ENCODE peak calls at places on chromosomes 4 and X, in eight cellular contexts. N is PC-3; H is A549; Y is heart left ventricle; Z is SK-N-SH; P is CD4-positive, alpha-beta T cell; U is CD8-positive, alpha-beta T cell; O is hepatocyte. G is an unnamed sample.

GRCh38 chr4:124631760-124632159 is 80.8 kb downstream of the ANKRD50 start:
- DNase-seq in O (peak; percentile 89), Y (no peak), U (no peak), Z (no peak), H (peak; percentile 15), N (peak; percentile 96), P (no peak), G (peak; percentile 89)

GRCh38 chr4:165299399-165300060 is 27.9 kb upstream of the MSMO1 start:
- DNase-seq in H (no peak), N (no peak), P (no peak), Y (no peak), U (no peak), Z (no peak), O (no peak), G (no peak)

GRCh38 chr4:26785766-26786165 is 74.9 kb upstream of the STIM2 start:
- DNase-seq in U (no peak), H (no peak), N (no peak), P (no peak), O (no peak), Z (no peak), Y (no peak), G (no peak)

GRCh38 chr4:27176400-27176799 is 315.8 kb downstream of the STIM2 start:
- DNase-seq in O (peak; percentile 72), U (no peak), P (no peak), Y (no peak), N (peak; percentile 59), Z (peak; percentile 1), H (no peak), G (no peak)

GRCh38 chrX:38943120-38943519 is 141.9 kb downstream of the MID1IP1 start:
- DNase-seq in H (no peak), N (no peak), O (no peak), U (no peak), Y (no peak), Z (no peak), P (no peak), G (no peak)

GRCh38 chr4:83613994-83614393 is 78.1 kb downstream of the GPAT3 start:
- DNase-seq in N (no peak), Y (no peak), H (no peak), O (no peak), Z (no peak), U (no peak), P (no peak), G (no peak)

GRCh38 chr4:101230806-101231426 is 116.4 kb downstream of the PPP3CA start:
- DNase-seq in N (peak; percentile 7), H (no peak), O (no peak), Z (no peak), P (no peak), Y (no peak), U (no peak), G (no peak)

GRCh38 chr4:135319685-135320084 is 1118.1 kb upstream of the PABPC4L start:
- DNase-seq in P (no peak), H (no peak), N (peak; percentile 4), U (no peak), O (no peak), Y (no peak), Z (no peak), G (no peak)

GRCh38 chrX:47380268-47380667 is 9.9 kb downstream of the ZNF157 start:
- DNase-seq in O (no peak), N (peak; percentile 62), H (no peak), Z (no peak), Y (no peak), P (peak; percentile 66), U (peak; percentile 57), G (no peak)

GRCh38 chrX:9557508-9557907 is 92.7 kb downstream of the TBL1X start:
- DNase-seq in Z (no peak), P (no peak), O (no peak), U (no peak), H (no peak), N (no peak), Y (no peak), G (no peak)

GRCh38 chr4:182642831-182643230 is 274.4 kb downstream of the DCTD start:
- DNase-seq in H (peak; percentile 0), O (no peak), N (peak; percentile 21), P (no peak), Z (peak; percentile 14), U (no peak), Y (no peak), G (no peak)

GRCh38 chrX:43753637-43754036 is 97.5 kb downstream of the MAOA start:
- DNase-seq in O (no peak), H (no peak), Z (no peak), N (no peak), P (no peak), Y (no peak), U (no peak), G (no peak)

GRCh38 chr4:164918956-164919355 is 42.0 kb downstream of the APELA start:
- DNase-seq in N (no peak), U (no peak), O (no peak), H (no peak), Z (no peak), P (no peak), Y (no peak), G (no peak)

DNA sequence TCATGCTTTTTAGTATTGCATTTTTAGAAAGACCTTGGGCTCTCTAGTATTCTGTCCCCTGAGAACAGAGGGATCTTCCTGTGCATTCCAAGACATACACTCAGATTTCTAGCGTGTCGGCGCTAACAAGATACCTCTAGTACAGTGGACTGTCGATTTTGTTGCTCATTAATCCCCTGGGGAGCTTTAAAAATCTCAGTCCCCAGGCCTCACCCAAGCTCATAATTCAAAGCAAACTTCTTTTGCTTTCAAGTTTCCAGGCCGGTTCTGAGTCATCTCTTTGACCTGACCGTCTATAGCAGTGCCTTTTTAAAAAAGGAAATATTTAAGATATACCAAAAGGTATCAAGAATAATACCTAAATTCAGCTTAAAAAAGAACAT is 137.0 kb downstream of the AMMECR1 start:
- DNase-seq in N (peak; percentile 65), P (no peak), Y (no peak), Z (no peak), H (no peak), O (no peak), U (no peak), G (no peak)
- H3K27ac ChIP-seq in N (peak overlapping the region; percentile 98), P (no peak overlapping the region), Y (no peak overlapping the region), Z (peak overlapping the region; percentile 59), H (peak overlapping the region; percentile 83), O (no peak overlapping the region), U (no peak overlapping the region), G (peak overlapping the region; percentile 72)

GRCh38 chr4:16693040-16693506 is 205.4 kb downstream of the LDB2 start:
- DNase-seq in Y (peak; percentile 38), Z (no peak), O (no peak), U (no peak), H (no peak), P (no peak), N (peak; percentile 18), G (no peak)

GRCh38 chr4:16692021-16692420 is 206.4 kb downstream of the LDB2 start:
- DNase-seq in P (no peak), U (no peak), O (no peak), Y (no peak), N (peak; percentile 60), Z (no peak), H (no peak), G (no peak)

GRCh38 chr4:16694491-16695276 is 203.8 kb downstream of the LDB2 start:
- DNase-seq in N (no peak), Z (no peak), O (no peak), U (no peak), P (no peak), H (no peak), Y (no peak), G (no peak)

GRCh38 chr4:16693641-16694040 is 204.8 kb downstream of the LDB2 start:
- DNase-seq in P (no peak), U (no peak), O (no peak), N (no peak), Z (no peak), Y (no peak), H (no peak), G (no peak)

DNA sequence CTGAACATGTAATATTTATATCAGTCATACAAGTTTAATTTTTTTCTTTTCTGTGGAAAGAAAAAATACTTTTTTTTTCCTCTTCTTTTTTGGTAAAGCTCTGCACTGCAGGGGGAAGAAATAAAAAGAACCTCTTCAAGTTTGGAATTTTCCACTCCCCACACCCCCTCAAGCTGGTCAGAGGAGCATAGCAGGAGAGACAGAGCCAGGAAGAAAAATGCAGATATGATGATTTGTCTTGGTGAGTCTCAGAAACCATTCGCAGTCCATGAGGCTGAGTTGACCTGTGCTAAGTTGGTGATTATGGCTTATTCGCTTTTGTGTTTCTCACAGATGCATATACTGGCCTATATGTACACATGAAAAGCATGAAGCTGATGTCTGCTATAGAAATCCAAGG is 206.0 kb downstream of the LDB2 start:
- DNase-seq in Y (no peak), H (no peak), Z (no peak), P (no peak), N (no peak), U (no peak), O (no peak), G (no peak)
- H3K27ac ChIP-seq in Y (no peak overlapping the region), H (no peak overlapping the region), Z (no peak overlapping the region), P (no peak overlapping the region), N (no peak overlapping the region), U (no peak overlapping the region), O (peak overlapping the region; percentile 38), G (no peak overlapping the region)

DNA sequence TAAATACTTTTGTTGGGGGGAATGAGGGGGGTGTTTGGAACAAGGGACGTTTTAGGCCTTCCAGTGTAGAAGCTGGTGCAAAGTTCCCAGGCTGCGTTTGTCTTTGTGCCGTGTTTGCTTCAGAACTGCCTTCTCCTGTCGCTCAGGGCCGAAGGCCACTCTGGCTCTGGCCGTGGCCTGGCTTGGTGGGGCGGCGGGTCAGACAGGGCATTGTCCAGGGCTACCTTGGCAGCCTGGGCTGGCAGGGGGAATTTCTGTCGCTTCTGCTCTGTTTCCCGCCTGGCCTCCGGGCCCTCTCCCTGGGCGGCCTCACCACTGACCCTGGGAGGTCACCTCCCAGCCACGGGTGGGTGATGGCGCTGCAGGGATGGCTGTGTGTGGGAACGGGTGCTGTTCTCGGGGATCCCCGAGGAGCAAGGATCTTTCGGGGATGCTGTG is 140.0 kb downstream of the COL4A6 start:
- DNase-seq in P (no peak), Z (no peak), U (no peak), H (no peak), N (no peak), O (no peak), Y (no peak), G (no peak)
- H3K27ac ChIP-seq in P (no peak overlapping the region), Z (no peak overlapping the region), U (no peak overlapping the region), H (peak overlapping the region; percentile 82), N (no peak overlapping the region), O (peak overlapping the region; percentile 69), Y (no peak overlapping the region), G (no peak overlapping the region)

GRCh38 chr4:72215198-72215597 is 183.4 kb downstream of the NPFFR2 start:
- DNase-seq in H (no peak), P (no peak), Z (no peak), O (no peak), Y (peak; percentile 31), U (no peak), N (no peak), G (no peak)
- H3K27ac ChIP-seq in H (no peak overlapping the region), P (no peak overlapping the region), Z (no peak overlapping the region), O (no peak overlapping the region), Y (no peak overlapping the region), U (no peak overlapping the region), N (no peak overlapping the region), G (no peak overlapping the region)